ENCODE peak calls at places on chromosomes 6 and 20, in four cellular contexts. N is IMR-90, S is H1, C is H9. R is an unnamed sample.

GRCh38 chr20:51575486-51575885 is 33.0 kb upstream of the NFATC2 start:
- DNase-seq in N (no peak), S (no peak), C (no peak), R (no peak)

GRCh38 chr6:56999049-56999448 is 44.1 kb downstream of the BEND6 start:
- DNase-seq in N (no peak), C (no peak), S (no peak), R (no peak)

GRCh38 chr6:95227301-95227700 is 350.0 kb upstream of the MANEA start:
- DNase-seq in N (no peak), C (no peak), S (no peak), R (peak; percentile 5)

GRCh38 chr6:137823826-137824501 is 43.1 kb upstream of the TNFAIP3 start:
- DNase-seq in N (peak; percentile 84), C (no peak), S (no peak), R (no peak)

GRCh38 chr20:57666834-57667157 is 43.0 kb downstream of the PMEPA1 start:
- DNase-seq in N (no peak), C (no peak), S (no peak), R (no peak)

GRCh38 chr6:5584072-5584471 is 322.8 kb downstream of the FARS2 start:
- DNase-seq in S (no peak), C (no peak), N (peak; percentile 66), R (no peak)

GRCh38 chr6:154039231-154039842 is at the start of gene OPRM1:
- DNase-seq in N (no peak), C (peak; percentile 92), S (peak; percentile 73), R (peak; percentile 83)

GRCh38 chr20:5642155-5642981 is 107.8 kb upstream of the SHLD1 start:
- DNase-seq in C (no peak), N (no peak), S (no peak), R (no peak)

GRCh38 chr6:121522771-121523386 is 87.4 kb downstream of the GJA1 start:
- DNase-seq in C (no peak), N (peak; percentile 35), S (no peak), R (no peak)

GRCh38 chr6:56851541-56852248 is 103.2 kb upstream of the BEND6 start:
- DNase-seq in C (peak; percentile 62), N (peak; percentile 89), S (no peak), R (peak; percentile 66)

GRCh38 chr6:131923356-131923755 is 27.8 kb downstream of the CCN2 start:
- DNase-seq in N (peak; percentile 57), S (no peak), C (peak; percentile 79), R (peak; percentile 72)

GRCh38 chr20:4682682-4683081 is 39.0 kb upstream of the PRND start:
- DNase-seq in N (no peak), S (no peak), C (no peak), R (no peak)

GRCh38 chr6:45049188-45049843 is 278.8 kb upstream of the RUNX2 start:
- DNase-seq in N (peak; percentile 28), S (no peak), C (no peak), R (no peak)

GRCh38 chr6:54020311-54020710 is 90.9 kb upstream of the MLIP start:
- DNase-seq in N (no peak), S (no peak), C (no peak), R (no peak)

GRCh38 chr20:53736122-53736756 is 142.6 kb upstream of the ZNF217 start:
- DNase-seq in C (no peak), N (no peak), S (no peak), R (no peak)

GRCh38 chr20:53737404-53738038 is 143.9 kb upstream of the ZNF217 start:
- DNase-seq in N (no peak), C (no peak), S (no peak), R (no peak)

GRCh38 chr20:53738039-53738944 is 144.7 kb upstream of the ZNF217 start:
- DNase-seq in S (peak; percentile 49), N (peak; percentile 90), C (peak; percentile 78), R (no peak)

GRCh38 chr20:53735536-53736050 is 142.0 kb upstream of the ZNF217 start:
- DNase-seq in S (no peak), N (peak; percentile 92), C (no peak), R (no peak)

GRCh38 chr20:53736757-53737403 is 143.2 kb upstream of the ZNF217 start:
- DNase-seq in S (no peak), C (no peak), N (peak; percentile 49), R (no peak)
- H3K9ac ChIP-seq in S (peak overlapping the region; percentile 1), C (no peak overlapping the region), N (peak overlapping the region; percentile 24), R (no peak overlapping the region)

GRCh38 chr6:139823099-139823807 is 448.8 kb upstream of the CITED2 start:
- DNase-seq in S (no peak), C (no peak), N (no peak), R (no peak)
- H4K8ac ChIP-seq in S (no peak overlapping the region), C (no peak overlapping the region), N (no peak overlapping the region), R (no peak overlapping the region)

GRCh38 chr6:30951907-30952469 is 11.2 kb downstream of the MUCL3 start:
- DNase-seq in C (no peak), N (no peak), S (no peak), R (no peak)

GRCh38 chr6:30957716-30958115 is 16.9 kb downstream of the MUCL3 start:
- DNase-seq in C (no peak), S (no peak), N (no peak), R (no peak)

GRCh38 chr6:30954631-30955366 is 14.0 kb downstream of the MUCL3 start:
- DNase-seq in S (no peak), C (no peak), N (no peak), R (no peak)

GRCh38 chr6:30960907-30961673 is 20.3 kb downstream of the MUCL3 start:
- DNase-seq in N (peak; percentile 23), C (no peak), S (no peak), R (no peak)

GRCh38 chr6:30955367-30956042 is 14.7 kb downstream of the MUCL3 start:
- DNase-seq in C (peak; percentile 77), S (peak; percentile 31), N (peak; percentile 4), R (peak; percentile 53)
- H4K91ac ChIP-seq in C (no peak overlapping the region), S (peak overlapping the region; percentile 70), N (no peak overlapping the region), R (no peak overlapping the region)

GRCh38 chr20:48751871-48752270 is 75.9 kb downstream of the PREX1 start:
- DNase-seq in C (no peak), N (no peak), S (no peak), R (no peak)

GRCh38 chr20:48752963-48753362 is 74.8 kb downstream of the PREX1 start:
- DNase-seq in S (no peak), N (no peak), C (no peak), R (no peak)

GRCh38 chr20:48750376-48750775 is 77.4 kb downstream of the PREX1 start:
- DNase-seq in N (no peak), C (no peak), S (no peak), R (no peak)

GRCh38 chr20:48749437-48749836 is 78.4 kb downstream of the PREX1 start:
- DNase-seq in S (no peak), N (no peak), C (no peak), R (no peak)

DNA sequence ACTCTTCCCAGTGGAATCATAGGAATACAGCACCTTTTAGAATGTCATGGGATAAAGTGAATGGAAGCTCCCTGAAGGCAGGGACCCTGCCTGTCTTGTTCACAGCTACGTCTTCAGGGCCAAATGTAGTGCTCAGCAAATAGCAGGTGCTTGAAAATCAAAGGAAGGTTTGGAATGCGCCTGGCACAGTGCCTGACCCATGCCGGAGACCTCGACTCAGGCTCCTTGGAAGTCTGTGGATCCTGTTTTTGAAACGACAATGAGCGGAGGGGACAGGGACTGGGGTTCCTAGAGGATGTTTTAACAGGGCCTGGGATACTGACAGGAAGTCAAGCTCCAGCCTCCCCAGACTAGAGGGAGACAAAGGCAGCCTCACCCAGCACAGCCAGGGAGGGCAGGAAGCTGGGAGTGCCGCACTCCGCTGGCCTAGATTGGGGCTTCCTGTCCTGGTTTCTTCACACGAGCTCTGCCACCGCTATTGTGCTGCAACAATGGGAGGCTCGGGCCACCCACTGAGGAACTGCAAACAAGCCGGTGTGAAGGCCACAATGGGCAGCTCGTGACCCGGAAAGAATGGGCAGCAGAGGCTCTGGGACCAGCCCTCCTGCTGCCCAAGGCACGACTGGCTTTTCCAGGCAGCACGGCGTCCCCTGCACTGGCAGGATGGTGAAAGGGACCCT is 76.7 kb downstream of the PREX1 start:
- DNase-seq in C (peak; percentile 94), S (peak; percentile 78), N (no peak), R (peak; percentile 92)
- H3K9ac ChIP-seq in C (no peak overlapping the region), S (no peak overlapping the region), N (no peak overlapping the region), R (no peak overlapping the region)

DNA sequence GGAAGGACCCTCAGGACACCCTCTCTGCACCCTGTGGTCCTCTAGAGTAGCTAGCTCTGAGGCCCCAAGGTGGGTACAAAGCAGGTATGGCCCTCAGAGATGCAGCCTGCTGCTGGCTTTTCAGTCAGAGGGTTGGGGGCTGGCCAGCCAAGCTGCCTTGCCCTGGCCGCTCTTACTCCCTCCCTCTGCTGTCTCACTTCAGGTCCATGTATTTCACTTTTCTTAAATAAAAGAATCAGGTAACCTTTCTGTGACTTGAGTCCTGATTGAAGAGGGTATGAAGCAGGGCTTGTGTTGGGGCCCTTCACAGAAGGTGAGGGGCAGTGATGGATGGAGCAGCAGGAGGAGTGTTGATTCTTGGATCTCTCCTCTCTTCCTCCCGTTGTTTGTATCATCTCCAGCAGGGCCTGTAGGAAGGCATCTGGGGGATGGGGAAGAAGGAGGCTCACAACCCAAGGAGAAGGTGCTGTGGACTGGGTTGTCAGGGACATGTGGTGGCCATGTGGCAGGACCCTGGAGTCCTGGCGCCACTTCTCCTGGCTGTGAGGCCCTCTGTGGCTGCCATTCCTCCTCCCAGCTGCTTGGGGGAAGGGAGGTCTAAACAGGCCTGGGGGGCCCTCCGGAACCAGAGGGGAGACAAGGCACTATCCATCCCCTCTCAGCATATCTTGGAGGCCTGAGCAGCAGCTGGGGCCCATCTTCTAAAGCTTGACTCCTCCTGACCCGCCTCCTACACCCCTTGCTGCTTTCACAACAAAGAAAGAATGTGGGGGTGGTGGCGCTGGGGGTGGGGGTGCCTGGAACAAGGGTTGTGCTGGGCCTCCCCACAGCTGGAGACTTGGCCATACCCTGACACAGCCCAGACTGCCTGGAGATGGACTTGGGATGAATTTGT is 1.0 kb upstream of the PTK7 start:
- DNase-seq in S (no peak), C (no peak), N (peak; percentile 80), R (no peak)
- H4K8ac ChIP-seq in S (no peak overlapping the region), C (no peak overlapping the region), N (peak overlapping the region; percentile 79), R (no peak overlapping the region)

DNA sequence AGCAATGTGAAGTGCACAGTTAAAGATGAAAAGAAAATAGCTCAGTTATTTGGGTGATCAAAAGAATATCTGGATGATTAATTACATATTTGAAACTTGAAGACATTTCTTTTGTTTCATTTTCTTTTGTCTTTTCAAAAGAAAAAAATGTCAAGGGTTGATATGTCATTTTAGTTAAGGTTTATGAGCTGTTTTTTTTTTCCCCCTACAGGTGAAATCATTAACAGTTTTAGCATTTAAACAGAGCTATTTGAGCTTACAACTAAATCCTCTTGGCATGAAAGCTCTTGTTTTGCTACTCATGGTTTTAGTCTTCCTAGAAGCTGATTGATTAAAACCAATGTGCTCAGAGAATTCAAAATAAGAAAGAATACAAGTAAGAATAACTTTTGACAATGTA is 887.3 kb downstream of the PHF3 start:
- DNase-seq in C (no peak), S (no peak), N (no peak), R (no peak)
- H4K91ac ChIP-seq in C (no peak overlapping the region), S (no peak overlapping the region), N (no peak overlapping the region), R (no peak overlapping the region)

R was measured in neuronal stem cell.